ENCODE peak calls at places on chromosomes 1 and 21, in four cellular contexts. W is PC-3, F is neural progenitor cell, C is GM23338. V is an unnamed sample.

GRCh38 chr21:45629046-45629981 is 14.2 kb upstream of the PCBP3 start:
- DNase-seq in C (no peak), W (no peak), F (no peak), V (peak; percentile 35)

GRCh38 chr1:174743654-174744561 is 255.8 kb upstream of the CACYBP start:
- DNase-seq in W (peak; percentile 42), F (peak; percentile 44), C (peak; percentile 76), V (no peak)

GRCh38 chr21:45465105-45465504 is 60.1 kb downstream of the COL18A1 start:
- DNase-seq in W (no peak), F (no peak), C (no peak), V (peak; percentile 13)

GRCh38 chr1:63033211-63033610 is 249.3 kb downstream of the ATG4C start:
- DNase-seq in C (peak; percentile 14), W (no peak), F (peak; percentile 56), V (no peak)

GRCh38 chr21:40386301-40386911 is 460.6 kb downstream of the DSCAM start:
- DNase-seq in C (peak; percentile 69), F (peak; percentile 82), W (peak; percentile 49), V (peak; percentile 43)

GRCh38 chr1:243851129-243851756 is 1.2 kb upstream of the AKT3 start:
- DNase-seq in C (no peak), F (no peak), W (no peak), V (no peak)

GRCh38 chr21:43193651-43194302 is 25.0 kb downstream of the CRYAA start:
- DNase-seq in W (peak; percentile 88), F (no peak), C (no peak), V (peak; percentile 95)

GRCh38 chr1:203519053-203519770 is 25.3 kb downstream of the OPTC start:
- DNase-seq in F (no peak), W (no peak), C (peak; percentile 90), V (no peak)

GRCh38 chr1:61585714-61586113 is 139.2 kb downstream of the TM2D1 start:
- DNase-seq in C (no peak), W (peak; percentile 66), F (no peak), V (no peak)

GRCh38 chr1:174068000-174068399 is 45.8 kb upstream of the RC3H1 start:
- DNase-seq in F (no peak), C (no peak), W (peak; percentile 44), V (no peak)

GRCh38 chr1:40435471-40435870 is 14.8 kb upstream of the ZFP69B start:
- DNase-seq in C (no peak), F (no peak), W (no peak), V (peak; percentile 17)

GRCh38 chr1:8281843-8282509 is 35.9 kb upstream of the SLC45A1 start:
- DNase-seq in W (no peak), C (no peak), F (no peak), V (peak; percentile 15)

GRCh38 chr1:8285965-8286364 is 31.9 kb upstream of the SLC45A1 start:
- DNase-seq in F (no peak), W (no peak), C (no peak), V (no peak)

GRCh38 chr1:8285103-8285502 is 32.8 kb upstream of the SLC45A1 start:
- DNase-seq in W (peak; percentile 52), F (no peak), C (no peak), V (no peak)

GRCh38 chr1:8283058-8283884 is 34.6 kb upstream of the SLC45A1 start:
- DNase-seq in F (no peak), C (no peak), W (peak; percentile 38), V (no peak)

GRCh38 chr1:8284167-8284566 is 33.7 kb upstream of the SLC45A1 start:
- DNase-seq in C (no peak), W (peak; percentile 66), F (no peak), V (no peak)
- H3K27ac ChIP-seq in C (no peak overlapping the region), W (peak overlapping the region; percentile 40), F (no peak overlapping the region), V (no peak overlapping the region)

DNA sequence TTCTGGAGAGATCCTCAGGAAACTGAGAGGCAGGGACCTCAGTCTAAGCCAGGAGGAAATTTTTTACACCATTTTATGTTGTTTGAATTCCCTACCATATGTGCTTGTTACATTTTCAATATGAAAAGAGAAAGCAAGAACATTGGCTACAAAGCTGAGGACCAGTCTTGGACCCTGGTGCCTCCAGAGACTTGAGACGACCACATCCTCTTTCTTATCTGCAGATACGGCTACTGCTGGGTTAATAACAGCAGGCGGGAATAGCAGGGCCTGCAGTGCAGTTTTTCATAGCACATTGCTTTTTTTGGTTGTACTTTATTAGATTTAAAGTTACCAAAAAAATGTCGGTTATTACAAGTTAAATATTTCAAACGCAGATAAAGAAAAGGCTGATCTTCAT is 3.9 kb downstream of the KDM4A start:
- DNase-seq in W (no peak), F (no peak), C (no peak), V (peak; percentile 26)
- H3K4me2 ChIP-seq in W (no peak overlapping the region), F (no peak overlapping the region), C (peak overlapping the region; percentile 68), V (no peak overlapping the region)

DNA sequence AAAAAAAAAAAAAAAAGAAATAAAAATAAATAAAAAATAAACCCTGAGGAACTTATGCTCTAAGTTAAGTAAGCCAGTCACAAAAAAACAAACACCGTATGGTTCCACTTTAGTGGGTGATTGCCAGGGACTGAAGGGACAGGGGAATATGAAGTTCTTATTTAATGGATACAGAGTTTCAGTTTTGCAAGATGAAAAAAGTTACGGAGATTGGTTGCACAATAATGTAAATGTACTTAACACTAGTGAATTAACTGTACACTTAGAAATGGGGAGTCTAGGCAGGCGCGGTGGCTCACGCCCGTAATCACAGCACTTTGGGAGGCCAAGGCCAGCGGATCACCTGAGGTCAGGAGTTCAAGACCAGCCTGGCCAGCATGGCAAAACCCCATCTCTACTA is 111.4 kb downstream of the ASH1L start:
- DNase-seq in C (no peak), F (no peak), W (no peak), V (no peak)
- TF ChIP-seq CTCF in C (no peak), F (no peak), W (no peak), V (no peak)

GRCh38 chr1:230825804-230826160 is 42.5 kb downstream of the C1orf198 start:
- DNase-seq in C (no peak), W (no peak), F (no peak), V (no peak)

GRCh38 chr1:230828421-230828820 is 39.9 kb downstream of the C1orf198 start:
- DNase-seq in W (no peak), C (no peak), F (peak; percentile 37), V (no peak)

GRCh38 chr1:230827081-230827681 is 41.1 kb downstream of the C1orf198 start:
- DNase-seq in F (no peak), W (peak; percentile 15), C (no peak), V (no peak)

GRCh38 chr1:230826166-230826875 is 42.0 kb downstream of the C1orf198 start:
- DNase-seq in F (no peak), W (no peak), C (no peak), V (no peak)

GRCh38 chr1:230827801-230828200 is 40.5 kb downstream of the C1orf198 start:
- DNase-seq in F (no peak), W (no peak), C (no peak), V (no peak)
- H3K27ac ChIP-seq in F (no peak overlapping the region), W (no peak overlapping the region), C (no peak overlapping the region), V (no peak overlapping the region)

DNA sequence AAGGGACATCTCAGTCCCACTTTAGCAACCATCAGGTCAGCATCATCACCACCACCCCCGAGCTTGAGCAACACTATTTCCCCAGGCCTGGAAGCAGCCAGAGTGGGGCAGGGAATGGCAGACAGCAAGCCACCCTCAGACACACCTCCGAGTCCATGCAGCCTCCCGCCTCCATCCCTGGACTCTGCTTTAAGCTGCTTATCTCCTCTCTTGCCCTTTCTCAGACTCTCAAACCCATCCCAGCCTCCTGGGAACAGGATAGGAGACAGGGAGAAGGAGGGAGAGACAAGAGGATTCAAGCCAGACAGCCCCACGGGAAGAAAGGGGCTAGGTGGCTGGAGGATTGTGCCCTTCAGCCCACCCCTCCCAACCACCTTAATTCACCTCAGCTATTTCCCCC is 1.7 kb downstream of the PIAS3 start:
- DNase-seq in C (no peak), W (no peak), F (no peak), V (no peak)
- H3K4me2 ChIP-seq in C (no peak overlapping the region), W (no peak overlapping the region), F (no peak overlapping the region), V (peak overlapping the region; percentile 91)

DNA sequence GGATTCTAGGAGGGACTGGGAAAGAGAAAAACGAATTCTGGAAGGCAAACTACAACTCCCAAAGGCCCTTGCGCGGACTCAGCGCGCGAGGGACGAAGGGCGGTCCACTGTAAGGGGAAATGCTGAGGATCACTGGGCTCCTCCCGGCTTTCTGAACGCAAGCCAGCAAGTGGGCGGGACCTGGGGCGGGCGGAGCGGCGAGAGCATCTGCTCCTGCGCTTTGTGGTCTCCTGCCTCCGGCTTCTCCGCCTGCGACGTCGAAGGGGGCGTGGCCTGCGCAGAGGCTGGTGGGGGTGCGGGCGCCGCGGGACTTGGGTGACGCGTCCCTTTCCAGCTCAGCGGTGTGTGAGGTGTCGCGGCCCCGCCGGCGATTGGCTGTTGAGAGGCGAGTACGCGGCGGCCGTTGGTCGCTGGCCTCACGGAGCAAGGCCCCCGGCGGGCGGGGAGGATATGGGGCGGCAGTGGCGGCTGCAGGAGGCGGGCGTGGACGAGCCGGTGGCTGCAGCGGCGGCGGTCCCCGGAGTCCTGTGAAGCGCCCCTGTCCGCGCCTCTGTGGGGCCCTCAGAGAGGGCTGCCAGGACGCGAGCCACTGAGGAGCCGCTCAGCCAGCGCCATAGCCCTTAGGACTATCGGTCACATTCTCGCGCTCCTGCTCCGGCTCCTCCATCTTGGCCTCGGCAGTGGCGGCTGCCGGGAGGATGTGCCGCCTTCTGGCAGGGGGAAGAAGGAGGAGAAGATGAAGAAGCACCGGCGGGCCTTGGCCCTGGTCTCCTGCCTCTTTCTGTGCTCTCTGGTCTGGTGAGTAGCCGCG is at the start of gene SUCO:
- DNase-seq in W (peak; percentile 100), C (peak; percentile 98), F (peak; percentile 99), V (peak; percentile 98)
- TF ChIP-seq CTCF in W (peak; percentile 39), C (no peak), F (peak; percentile 19), V (no peak)

GRCh38 chr1:172452536-172453159 is 8.8 kb upstream of the PIGC start:
- DNase-seq in F (peak; percentile 27), C (no peak), W (peak; percentile 53), V (no peak)
- H3K27ac ChIP-seq in F (peak overlapping the region; percentile 48), C (no peak overlapping the region), W (peak overlapping the region; percentile 1), V (no peak overlapping the region)

GRCh38 chr1:209583408-209583807 is at the start of gene CAMK1G:
- DNase-seq in F (peak; percentile 88), W (peak; percentile 56), C (peak; percentile 74), V (peak; percentile 91)

GRCh38 chr1:209585197-209585596 is 1.7 kb downstream of the CAMK1G start:
- DNase-seq in F (no peak), C (no peak), W (no peak), V (peak; percentile 53)

GRCh38 chr1:209585672-209586071 is 2.2 kb downstream of the CAMK1G start:
- DNase-seq in F (peak; percentile 65), C (peak; percentile 63), W (peak; percentile 68), V (peak; percentile 60)

GRCh38 chr1:209586341-209586740 is 2.8 kb downstream of the CAMK1G start:
- DNase-seq in W (no peak), F (no peak), C (no peak), V (no peak)

GRCh38 chr1:209584186-209584776 is 767 bp downstream of the CAMK1G start:
- DNase-seq in C (no peak), F (peak; percentile 27), W (no peak), V (peak; percentile 42)
- H3K4me2 ChIP-seq in C (peak overlapping the region; percentile 71), F (peak overlapping the region; percentile 86), W (no peak overlapping the region), V (peak overlapping the region; percentile 45)